ENCODE peak calls at places on chromosomes 1 and 21, in ten cellular contexts. One of them, this sample, is unnamed. For H3K9me3 and H3K27me3, the result is how much of the 10 kb centered on the place peaks cover.

GRCh38 chr1:24981632-24982007 is 51.5 kb upstream of the RUNX3 start:
- DNase-seq in gastrocnemius medialis: no peak
- DNase-seq in endothelial cell of umbilical vein: no peak
- DNase-seq in Peyer's patch: no peak
- DNase-seq in cardiac muscle cell: no peak
- DNase-seq in ascending aorta: no peak
- DNase-seq in spleen: peak
- DNase-seq in H1: no peak
- DNase-seq in mammary epithelial cell: no peak
- DNase-seq in breast epithelium: no peak
- DNase-seq in this sample: no peak

GRCh38 chr1:41305576-41306365 is 55.5 kb upstream of the FOXO6 start:
- DNase-seq in gastrocnemius medialis: no peak
- DNase-seq in endothelial cell of umbilical vein: no peak
- DNase-seq in Peyer's patch: no peak
- DNase-seq in cardiac muscle cell: no peak
- DNase-seq in ascending aorta: no peak
- DNase-seq in spleen: no peak
- DNase-seq in H1: no peak
- DNase-seq in mammary epithelial cell: no peak
- DNase-seq in breast epithelium: no peak
- DNase-seq in this sample: no peak

GRCh38 chr1:195604287-195604686 is 1004.0 kb downstream of the KCNT2 start:
- DNase-seq in gastrocnemius medialis: no peak
- DNase-seq in endothelial cell of umbilical vein: no peak
- DNase-seq in Peyer's patch: no peak
- DNase-seq in cardiac muscle cell: no peak
- DNase-seq in ascending aorta: no peak
- DNase-seq in spleen: no peak
- DNase-seq in H1: no peak
- DNase-seq in mammary epithelial cell: peak
- DNase-seq in breast epithelium: no peak
- DNase-seq in this sample: no peak

GRCh38 chr1:97685355-97685754 is 235.5 kb downstream of the DPYD start:
- DNase-seq in gastrocnemius medialis: no peak
- DNase-seq in endothelial cell of umbilical vein: no peak
- DNase-seq in Peyer's patch: no peak
- DNase-seq in cardiac muscle cell: no peak
- DNase-seq in ascending aorta: no peak
- DNase-seq in spleen: no peak
- DNase-seq in H1: no peak
- DNase-seq in mammary epithelial cell: no peak
- DNase-seq in breast epithelium: no peak
- DNase-seq in this sample: no peak

GRCh38 chr1:223748405-223748772 is 36.0 kb downstream of the CAPN2 start:
- DNase-seq in gastrocnemius medialis: no peak
- DNase-seq in endothelial cell of umbilical vein: peak
- DNase-seq in Peyer's patch: no peak
- DNase-seq in cardiac muscle cell: peak
- DNase-seq in ascending aorta: no peak
- DNase-seq in spleen: no peak
- DNase-seq in H1: no peak
- DNase-seq in mammary epithelial cell: no peak
- DNase-seq in breast epithelium: no peak
- DNase-seq in this sample: no peak

GRCh38 chr1:59146651-59147358 is 150.1 kb upstream of the FGGY start:
- DNase-seq in gastrocnemius medialis: no peak
- DNase-seq in endothelial cell of umbilical vein: peak
- DNase-seq in Peyer's patch: peak
- DNase-seq in cardiac muscle cell: peak
- DNase-seq in ascending aorta: no peak
- DNase-seq in spleen: peak
- DNase-seq in H1: no peak
- DNase-seq in mammary epithelial cell: peak
- DNase-seq in breast epithelium: no peak
- DNase-seq in this sample: peak

GRCh38 chr1:169094897-169095569 is 11.5 kb upstream of the ATP1B1 start:
- DNase-seq in gastrocnemius medialis: no peak
- DNase-seq in endothelial cell of umbilical vein: no peak
- DNase-seq in Peyer's patch: no peak
- DNase-seq in cardiac muscle cell: no peak
- DNase-seq in ascending aorta: no peak
- DNase-seq in spleen: no peak
- DNase-seq in H1: no peak
- DNase-seq in mammary epithelial cell: no peak
- DNase-seq in breast epithelium: no peak
- DNase-seq in this sample: no peak

GRCh38 chr1:27031235-27032118 is 18.8 kb upstream of the TENT5B start:
- DNase-seq in gastrocnemius medialis: peak
- DNase-seq in endothelial cell of umbilical vein: peak
- DNase-seq in Peyer's patch: no peak
- DNase-seq in cardiac muscle cell: peak
- DNase-seq in ascending aorta: peak
- DNase-seq in spleen: peak
- DNase-seq in H1: no peak
- DNase-seq in mammary epithelial cell: peak
- DNase-seq in breast epithelium: peak
- DNase-seq in this sample: no peak

GRCh38 chr1:10186453-10187319 is 23.7 kb upstream of the KIF1B start:
- DNase-seq in gastrocnemius medialis: no peak
- DNase-seq in endothelial cell of umbilical vein: no peak
- DNase-seq in Peyer's patch: no peak
- DNase-seq in cardiac muscle cell: no peak
- DNase-seq in ascending aorta: no peak
- DNase-seq in spleen: no peak
- DNase-seq in H1: no peak
- DNase-seq in mammary epithelial cell: no peak
- DNase-seq in breast epithelium: no peak
- DNase-seq in this sample: no peak

GRCh38 chr1:24406783-24407182 is 6.8 kb downstream of the STPG1 start:
- DNase-seq in gastrocnemius medialis: no peak
- DNase-seq in endothelial cell of umbilical vein: no peak
- DNase-seq in Peyer's patch: no peak
- DNase-seq in cardiac muscle cell: no peak
- DNase-seq in ascending aorta: no peak
- DNase-seq in spleen: no peak
- DNase-seq in H1: no peak
- DNase-seq in mammary epithelial cell: no peak
- DNase-seq in breast epithelium: no peak
- DNase-seq in this sample: no peak

GRCh38 chr1:66350001-66350547 is 183.9 kb upstream of the SGIP1 start:
- DNase-seq in gastrocnemius medialis: peak
- DNase-seq in endothelial cell of umbilical vein: peak
- DNase-seq in Peyer's patch: peak
- DNase-seq in cardiac muscle cell: peak
- DNase-seq in ascending aorta: no peak
- DNase-seq in spleen: peak
- DNase-seq in H1: no peak
- DNase-seq in mammary epithelial cell: peak
- DNase-seq in breast epithelium: no peak
- DNase-seq in this sample: peak

GRCh38 chr21:31707499-31707898 is 24.4 kb downstream of the SCAF4 start:
- DNase-seq in gastrocnemius medialis: no peak
- DNase-seq in endothelial cell of umbilical vein: no peak
- DNase-seq in Peyer's patch: no peak
- DNase-seq in cardiac muscle cell: no peak
- DNase-seq in ascending aorta: no peak
- DNase-seq in spleen: no peak
- DNase-seq in H1: no peak
- DNase-seq in mammary epithelial cell: no peak
- DNase-seq in breast epithelium: no peak
- DNase-seq in this sample: no peak

GRCh38 chr1:154849645-154850131 is 20.4 kb downstream of the KCNN3 start:
- DNase-seq in gastrocnemius medialis: no peak
- DNase-seq in endothelial cell of umbilical vein: no peak
- DNase-seq in Peyer's patch: no peak
- DNase-seq in cardiac muscle cell: no peak
- DNase-seq in ascending aorta: no peak
- DNase-seq in spleen: no peak
- DNase-seq in H1: no peak
- DNase-seq in mammary epithelial cell: no peak
- DNase-seq in breast epithelium: no peak
- DNase-seq in this sample: no peak

GRCh38 chr1:82348487-82348886 is 547.8 kb downstream of the ADGRL2 start:
- DNase-seq in gastrocnemius medialis: no peak
- DNase-seq in endothelial cell of umbilical vein: no peak
- DNase-seq in Peyer's patch: no peak
- DNase-seq in cardiac muscle cell: no peak
- DNase-seq in ascending aorta: no peak
- DNase-seq in spleen: no peak
- DNase-seq in H1: no peak
- DNase-seq in mammary epithelial cell: no peak
- DNase-seq in breast epithelium: no peak
- DNase-seq in this sample: no peak

DNA sequence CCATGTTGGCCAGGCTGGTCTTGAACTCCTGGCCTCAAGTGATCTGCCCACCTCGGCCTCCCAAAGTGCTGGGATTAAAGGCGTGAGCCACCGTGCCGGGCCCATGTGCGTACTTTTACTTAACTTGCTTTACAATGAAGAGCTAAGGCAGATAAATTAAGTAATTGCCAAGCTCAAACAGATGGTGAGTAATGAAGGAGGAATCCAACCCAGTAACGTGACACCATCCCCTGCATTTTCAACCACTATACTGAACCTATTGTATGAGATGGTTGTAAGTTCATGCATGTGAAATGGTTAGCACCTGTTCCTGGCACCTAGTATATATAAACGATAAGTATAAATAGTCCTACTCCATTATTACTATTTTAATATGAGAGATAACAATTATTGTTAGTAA is 588.0 kb upstream of the BEND5 start:
- DNase-seq in gastrocnemius medialis: no peak
- DNase-seq in endothelial cell of umbilical vein: no peak
- DNase-seq in Peyer's patch: no peak
- DNase-seq in cardiac muscle cell: no peak
- DNase-seq in ascending aorta: no peak
- DNase-seq in spleen: no peak
- DNase-seq in H1: no peak
- DNase-seq in mammary epithelial cell: peak
- DNase-seq in breast epithelium: no peak
- DNase-seq in this sample: no peak
- H3K9me3 ChIP-seq in gastrocnemius medialis: under half
- H3K9me3 ChIP-seq in endothelial cell of umbilical vein: under half
- H3K9me3 ChIP-seq in Peyer's patch: under half
- H3K9me3 ChIP-seq in cardiac muscle cell: under half
- H3K9me3 ChIP-seq in ascending aorta: under half
- H3K9me3 ChIP-seq in spleen: under half
- H3K9me3 ChIP-seq in H1: half or more
- H3K9me3 ChIP-seq in mammary epithelial cell: under half
- H3K9me3 ChIP-seq in breast epithelium: under half
- H3K9me3 ChIP-seq in this sample: under half

GRCh38 chr1:209384710-209385550 is 198.6 kb upstream of the CAMK1G start:
- DNase-seq in gastrocnemius medialis: no peak
- DNase-seq in endothelial cell of umbilical vein: no peak
- DNase-seq in Peyer's patch: no peak
- DNase-seq in cardiac muscle cell: no peak
- DNase-seq in ascending aorta: no peak
- DNase-seq in spleen: no peak
- DNase-seq in H1: no peak
- DNase-seq in mammary epithelial cell: peak
- DNase-seq in breast epithelium: no peak
- DNase-seq in this sample: no peak
- H3K27ac ChIP-seq in gastrocnemius medialis: no peak
- H3K27ac ChIP-seq in endothelial cell of umbilical vein: no peak
- H3K27ac ChIP-seq in Peyer's patch: no peak
- H3K27ac ChIP-seq in cardiac muscle cell: peak
- H3K27ac ChIP-seq in ascending aorta: no peak
- H3K27ac ChIP-seq in spleen: no peak
- H3K27ac ChIP-seq in H1: peak
- H3K27ac ChIP-seq in mammary epithelial cell: peak
- H3K27ac ChIP-seq in breast epithelium: peak
- H3K27ac ChIP-seq in this sample: no peak

GRCh38 chr1:177170756-177171535 is at the start of gene BRINP2:
- DNase-seq in gastrocnemius medialis: peak
- DNase-seq in endothelial cell of umbilical vein: peak
- DNase-seq in Peyer's patch: no peak
- DNase-seq in cardiac muscle cell: peak
- DNase-seq in ascending aorta: no peak
- DNase-seq in spleen: peak
- DNase-seq in H1: peak
- DNase-seq in mammary epithelial cell: peak
- DNase-seq in breast epithelium: peak
- DNase-seq in this sample: no peak
- H3K27me3 ChIP-seq in gastrocnemius medialis: under half
- H3K27me3 ChIP-seq in endothelial cell of umbilical vein: under half
- H3K27me3 ChIP-seq in Peyer's patch: under half
- H3K27me3 ChIP-seq in cardiac muscle cell: half or more
- H3K27me3 ChIP-seq in ascending aorta: under half
- H3K27me3 ChIP-seq in spleen: half or more
- H3K27me3 ChIP-seq in H1: half or more
- H3K27me3 ChIP-seq in mammary epithelial cell: under half
- H3K27me3 ChIP-seq in breast epithelium: under half
- H3K27me3 ChIP-seq in this sample: under half

GRCh38 chr1:16409536-16410152 is 27.6 kb downstream of the SPATA21 start:
- DNase-seq in gastrocnemius medialis: no peak
- DNase-seq in endothelial cell of umbilical vein: no peak
- DNase-seq in Peyer's patch: no peak
- DNase-seq in cardiac muscle cell: no peak
- DNase-seq in ascending aorta: no peak
- DNase-seq in spleen: no peak
- DNase-seq in H1: no peak
- DNase-seq in mammary epithelial cell: no peak
- DNase-seq in breast epithelium: no peak
- DNase-seq in this sample: no peak

GRCh38 chr1:16402742-16403141 is 34.5 kb downstream of the SPATA21 start:
- DNase-seq in gastrocnemius medialis: no peak
- DNase-seq in endothelial cell of umbilical vein: no peak
- DNase-seq in Peyer's patch: no peak
- DNase-seq in cardiac muscle cell: peak
- DNase-seq in ascending aorta: no peak
- DNase-seq in spleen: no peak
- DNase-seq in H1: no peak
- DNase-seq in mammary epithelial cell: no peak
- DNase-seq in breast epithelium: no peak
- DNase-seq in this sample: no peak

GRCh38 chr1:16410803-16411202 is 26.4 kb downstream of the SPATA21 start:
- DNase-seq in gastrocnemius medialis: no peak
- DNase-seq in endothelial cell of umbilical vein: no peak
- DNase-seq in Peyer's patch: no peak
- DNase-seq in cardiac muscle cell: no peak
- DNase-seq in ascending aorta: no peak
- DNase-seq in spleen: no peak
- DNase-seq in H1: no peak
- DNase-seq in mammary epithelial cell: no peak
- DNase-seq in breast epithelium: no peak
- DNase-seq in this sample: no peak

DNA sequence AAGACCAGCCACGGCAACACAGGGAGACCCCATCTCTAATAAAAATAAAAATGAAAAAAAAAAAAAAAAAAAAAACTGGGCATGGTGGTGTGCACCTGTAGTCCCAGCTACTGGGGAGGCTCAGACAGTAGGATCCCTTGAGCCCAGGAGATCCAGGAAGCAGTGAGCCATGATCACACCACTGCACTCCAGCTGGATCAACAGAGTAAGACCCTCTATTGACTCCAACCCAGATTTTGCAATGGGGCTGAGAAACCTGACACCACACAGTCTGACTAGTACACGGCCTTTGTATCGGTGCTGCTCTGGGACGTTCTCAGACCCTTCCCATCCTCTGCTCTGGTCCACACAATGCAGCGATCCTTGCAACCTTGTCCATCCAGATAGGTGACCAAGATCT is 31.8 kb downstream of the SPATA21 start:
- DNase-seq in gastrocnemius medialis: no peak
- DNase-seq in endothelial cell of umbilical vein: no peak
- DNase-seq in Peyer's patch: no peak
- DNase-seq in cardiac muscle cell: no peak
- DNase-seq in ascending aorta: no peak
- DNase-seq in spleen: no peak
- DNase-seq in H1: no peak
- DNase-seq in mammary epithelial cell: no peak
- DNase-seq in breast epithelium: no peak
- DNase-seq in this sample: no peak
- H3K9me3 ChIP-seq in gastrocnemius medialis: under half
- H3K9me3 ChIP-seq in endothelial cell of umbilical vein: under half
- H3K9me3 ChIP-seq in Peyer's patch: under half
- H3K9me3 ChIP-seq in cardiac muscle cell: under half
- H3K9me3 ChIP-seq in ascending aorta: under half
- H3K9me3 ChIP-seq in spleen: under half
- H3K9me3 ChIP-seq in H1: under half
- H3K9me3 ChIP-seq in mammary epithelial cell: under half
- H3K9me3 ChIP-seq in breast epithelium: under half
- H3K9me3 ChIP-seq in this sample: under half

This sample was measured in CD4-positive, CD25-positive, alpha-beta regulatory T cell.